ENCODE peak calls at places on chromosomes 11 and 22, in five cellular contexts. R is epithelial cell of esophagus, W is H9, K is GM13977, D is heart right ventricle. H is an unnamed sample.

GRCh38 chr11:45662665-45663485 is 2.5 kb downstream of the CHST1 start:
- DNase-seq in R (no peak), W (no peak), K (no peak), D (no peak), H (no peak)

GRCh38 chr22:49011379-49011768 is 816.3 kb downstream of the BRD1 start:
- DNase-seq in R (no peak), W (peak; percentile 10), K (no peak), D (no peak), H (no peak)

GRCh38 chr22:46612904-46613605 is 7.1 kb upstream of the GRAMD4 start:
- DNase-seq in R (no peak), W (no peak), K (peak; percentile 55), D (no peak), H (no peak)

GRCh38 chr22:50434849-50435700 is 39.8 kb downstream of the SBF1 start:
- DNase-seq in R (peak; percentile 61), W (no peak), K (no peak), D (no peak), H (no peak)

GRCh38 chr11:1559103-1559951 is 12.7 kb downstream of the DUSP8 start:
- DNase-seq in R (peak; percentile 61), W (peak; percentile 74), K (peak; percentile 38), D (peak; percentile 90), H (no peak)

GRCh38 chr22:19862616-19863246 is 8.1 kb upstream of the GNB1L start:
- DNase-seq in R (no peak), W (no peak), K (no peak), D (no peak), H (no peak)

GRCh38 chr11:95586681-95587080 is 202.9 kb downstream of the FAM76B start:
- DNase-seq in R (no peak), W (no peak), K (no peak), D (no peak), H (peak; percentile 13)

GRCh38 chr11:130652671-130653335 is 204.4 kb downstream of the ADAMTS15 start:
- DNase-seq in R (peak; percentile 70), W (no peak), K (no peak), D (peak; percentile 49), H (no peak)

GRCh38 chr11:82765466-82766034 is 31.9 kb upstream of the FAM181B start:
- DNase-seq in R (no peak), W (no peak), K (no peak), D (no peak), H (no peak)

GRCh38 chr11:86749376-86749775 is 51.0 kb upstream of the PRSS23 start:
- DNase-seq in R (no peak), W (peak; percentile 45), K (no peak), D (no peak), H (no peak)

GRCh38 chr11:35354644-35355043 is 64.7 kb downstream of the SLC1A2 start:
- DNase-seq in R (no peak), W (no peak), K (no peak), D (no peak), H (no peak)

GRCh38 chr11:86035164-86035563 is 33.7 kb downstream of the PICALM start:
- DNase-seq in R (no peak), W (no peak), K (no peak), D (no peak), H (no peak)

GRCh38 chr11:88338223-88338661 is 706 bp upstream of the CTSC start:
- DNase-seq in R (peak; percentile 85), W (no peak), K (no peak), D (peak; percentile 30), H (no peak)

GRCh38 chr22:36191106-36191836 is 10.3 kb downstream of the APOL4 start:
- DNase-seq in R (no peak), W (no peak), K (no peak), D (peak; percentile 76), H (no peak)
- TF ChIP-seq CTCF in R (no peak), W (no peak), K (no peak), D (no peak), H (no peak)

DNA sequence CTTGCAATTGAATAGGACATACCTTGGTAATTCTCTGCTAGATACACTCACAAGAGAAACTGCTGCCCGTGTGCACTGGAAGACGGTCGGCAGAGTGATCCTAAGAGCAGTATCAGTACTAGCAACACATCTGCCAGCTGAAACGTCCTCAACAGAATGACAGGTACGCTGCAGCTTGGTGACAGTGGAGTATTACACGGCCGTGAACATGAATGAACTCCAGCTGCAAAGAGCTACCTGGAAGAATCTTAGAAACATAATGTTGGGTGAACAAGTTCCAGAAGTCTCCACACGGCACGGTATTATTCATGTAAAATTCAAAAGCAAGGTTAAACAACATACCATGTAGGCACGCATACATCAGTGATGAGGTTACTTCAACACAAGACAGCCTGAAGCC is 44.4 kb downstream of the TPCN2 start:
- DNase-seq in R (no peak), W (no peak), K (no peak), D (no peak), H (no peak)
- TF ChIP-seq CTCF in R (no peak), W (no peak), K (no peak), D (no peak), H (no peak)

DNA sequence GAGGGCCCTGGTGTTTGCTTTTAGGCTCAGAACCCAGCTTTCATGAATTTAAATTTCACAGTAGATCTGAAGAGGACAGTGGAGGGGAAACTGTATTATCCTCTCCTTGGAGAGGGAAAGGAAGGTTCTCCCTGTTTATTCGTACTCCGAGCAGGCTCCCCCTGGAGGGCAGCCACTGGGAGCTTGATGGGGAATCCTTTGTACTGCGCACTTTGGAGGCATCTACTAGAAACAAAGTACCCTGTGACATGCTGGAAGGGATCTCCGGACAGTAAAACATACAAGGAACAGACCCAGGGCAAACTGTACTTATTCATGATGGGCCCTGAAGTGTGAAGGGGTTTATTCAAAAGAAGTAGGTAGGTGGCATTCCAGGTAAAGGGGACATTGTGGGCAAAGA is 27.2 kb downstream of the NAV2 start:
- DNase-seq in R (no peak), W (peak; percentile 57), K (no peak), D (peak; percentile 22), H (no peak)
- TF ChIP-seq CTCF in R (no peak), W (peak; percentile 58), K (no peak), D (peak; percentile 54), H (peak; percentile 7)

GRCh38 chr11:17890333-17890732 is 122.5 kb downstream of the SERGEF start:
- DNase-seq in R (no peak), W (no peak), K (no peak), D (no peak), H (no peak)
- TF ChIP-seq CTCF in R (no peak), W (peak; percentile 17), K (no peak), D (no peak), H (peak; percentile 2)